ENCODE peak calls at places on chromosomes 7 and 10, in four cellular contexts. G, V, N and B are unnamed samples. For H3K4me1, the result is how much of the 10 kb centered on the place peaks cover.

GRCh38 chr10:46296629-46297275 is 10.0 kb downstream of the ANTXRL start:
- DNase-seq in G (no peak), V (no peak), N (no peak), B (no peak)

GRCh38 chr7:155995183-155995612 is 182.9 kb upstream of the SHH start:
- DNase-seq in N (no peak), G (no peak), V (no peak), B (no peak)

GRCh38 chr7:146960747-146961416 is 844.3 kb downstream of the CNTNAP2 start:
- DNase-seq in N (no peak), G (no peak), V (no peak), B (no peak)

GRCh38 chr10:128178319-128178937 is 52.2 kb upstream of the MKI67 start:
- DNase-seq in G (peak), N (peak), V (no peak), B (peak)

GRCh38 chr7:128444242-128444641 is 11.4 kb upstream of the HILPDA start:
- DNase-seq in V (no peak), N (peak), G (no peak), B (no peak)

GRCh38 chr7:157397036-157397720 is 60.4 kb downstream of the DNAJB6 start:
- DNase-seq in V (no peak), G (no peak), N (no peak), B (no peak)

GRCh38 chr10:110642980-110643655 is 1.0 kb upstream of the RBM20 start:
- DNase-seq in V (no peak), G (no peak), N (no peak), B (no peak)

GRCh38 chr10:91690412-91690811 is 57.5 kb upstream of the PPP1R3C start:
- DNase-seq in N (no peak), G (no peak), V (no peak), B (no peak)

GRCh38 chr7:28107960-28108359 is 72.6 kb downstream of the JAZF1 start:
- DNase-seq in N (no peak), V (no peak), G (no peak), B (peak)

GRCh38 chr7:98168181-98168903 is 42.9 kb upstream of the BHLHA15 start:
- DNase-seq in V (no peak), N (peak), G (peak), B (peak)

GRCh38 chr7:28755255-28755654 is 202.9 kb downstream of the TRIL start:
- DNase-seq in V (no peak), G (no peak), N (no peak), B (no peak)

GRCh38 chr7:112069879-112070321 is 136.3 kb downstream of the DOCK4 start:
- DNase-seq in V (no peak), N (no peak), G (no peak), B (no peak)

GRCh38 chr7:5591547-5591899 is 167.9 kb upstream of the TNRC18 start:
- DNase-seq in G (no peak), N (no peak), V (no peak), B (peak)

GRCh38 chr10:92081641-92082040 is 158.1 kb downstream of the BTAF1 start:
- DNase-seq in V (no peak), G (no peak), N (no peak), B (no peak)

GRCh38 chr7:73701357-73701995 is 18.0 kb downstream of the STX1A start:
- DNase-seq in G (peak), V (no peak), N (no peak), B (peak)

GRCh38 chr7:143462045-143462444 is 15.6 kb upstream of the TAS2R41 start:
- DNase-seq in N (no peak), G (no peak), V (no peak), B (no peak)

GRCh38 chr7:131653418-131654248 is 97.2 kb upstream of the PODXL start:
- DNase-seq in N (no peak), G (no peak), V (no peak), B (no peak)

GRCh38 chr10:95445223-95445836 is 115.8 kb downstream of the SORBS1 start:
- DNase-seq in N (no peak), G (no peak), V (peak), B (no peak)

GRCh38 chr7:45400680-45401079 is 173.5 kb upstream of the ADCY1 start:
- DNase-seq in V (no peak), G (no peak), N (peak), B (no peak)

GRCh38 chr7:21767300-21767900 is 178.3 kb downstream of the CDCA7L start:
- DNase-seq in V (no peak), N (peak), G (peak), B (peak)

GRCh38 chr10:70651661-70652060 is 20.6 kb upstream of the ADAMTS14 start:
- DNase-seq in N (no peak), V (no peak), G (no peak), B (no peak)

GRCh38 chr7:132739271-132739955 is 163.1 kb upstream of the PLXNA4 start:
- DNase-seq in V (peak), N (no peak), G (no peak), B (no peak)

GRCh38 chr7:108282427-108282996 is 152.4 kb upstream of the LAMB4 start:
- DNase-seq in V (no peak), N (no peak), G (no peak), B (no peak)

GRCh38 chr7:151448261-151449252 is 8.6 kb upstream of the CRYGN start:
- DNase-seq in N (peak), G (peak), V (peak), B (peak)

GRCh38 chr7:94933256-94933990 is 26.0 kb downstream of the PPP1R9A start:
- DNase-seq in V (no peak), G (no peak), N (no peak), B (peak)

GRCh38 chr10:111756541-111757061 is 427.0 kb downstream of the GPAM start:
- DNase-seq in V (peak), G (no peak), N (peak), B (peak)

GRCh38 chr10:73096041-73096451 is 620 bp downstream of the P4HA1 start:
- DNase-seq in N (peak), G (peak), V (peak), B (peak)

GRCh38 chr7:107025449-107026103 is 18.9 kb upstream of the PRKAR2B start:
- DNase-seq in N (no peak), V (no peak), G (peak), B (no peak)

GRCh38 chr10:119602241-119603095 is 5.7 kb upstream of the TIAL1 start:
- DNase-seq in G (peak), V (no peak), N (peak), B (peak)

GRCh38 chr7:64849924-64850499 is 53.1 kb upstream of the ZNF273 start:
- DNase-seq in G (no peak), V (no peak), N (no peak), B (no peak)

GRCh38 chr10:47421057-47421952 is 37.2 kb upstream of the ZNF488 start:
- DNase-seq in N (no peak), V (no peak), G (no peak), B (no peak)

GRCh38 chr10:132551093-132551807 is 13.7 kb downstream of the INPP5A start:
- DNase-seq in G (no peak), N (no peak), V (no peak), B (no peak)

GRCh38 chr10:119796039-119796438 is 70.2 kb downstream of the INPP5F start:
- DNase-seq in G (no peak), V (no peak), N (no peak), B (no peak)

GRCh38 chr10:69618746-69619145 is 11.3 kb upstream of the FAM241B start:
- DNase-seq in V (no peak), G (no peak), N (no peak), B (no peak)

GRCh38 chr10:103514244-103514643 is 20.7 kb downstream of the NEURL1 start:
- DNase-seq in G (no peak), N (no peak), V (no peak), B (no peak)
- H3K4me1 ChIP-seq in G (under half), N (under half), V (under half), B (under half)

DNA sequence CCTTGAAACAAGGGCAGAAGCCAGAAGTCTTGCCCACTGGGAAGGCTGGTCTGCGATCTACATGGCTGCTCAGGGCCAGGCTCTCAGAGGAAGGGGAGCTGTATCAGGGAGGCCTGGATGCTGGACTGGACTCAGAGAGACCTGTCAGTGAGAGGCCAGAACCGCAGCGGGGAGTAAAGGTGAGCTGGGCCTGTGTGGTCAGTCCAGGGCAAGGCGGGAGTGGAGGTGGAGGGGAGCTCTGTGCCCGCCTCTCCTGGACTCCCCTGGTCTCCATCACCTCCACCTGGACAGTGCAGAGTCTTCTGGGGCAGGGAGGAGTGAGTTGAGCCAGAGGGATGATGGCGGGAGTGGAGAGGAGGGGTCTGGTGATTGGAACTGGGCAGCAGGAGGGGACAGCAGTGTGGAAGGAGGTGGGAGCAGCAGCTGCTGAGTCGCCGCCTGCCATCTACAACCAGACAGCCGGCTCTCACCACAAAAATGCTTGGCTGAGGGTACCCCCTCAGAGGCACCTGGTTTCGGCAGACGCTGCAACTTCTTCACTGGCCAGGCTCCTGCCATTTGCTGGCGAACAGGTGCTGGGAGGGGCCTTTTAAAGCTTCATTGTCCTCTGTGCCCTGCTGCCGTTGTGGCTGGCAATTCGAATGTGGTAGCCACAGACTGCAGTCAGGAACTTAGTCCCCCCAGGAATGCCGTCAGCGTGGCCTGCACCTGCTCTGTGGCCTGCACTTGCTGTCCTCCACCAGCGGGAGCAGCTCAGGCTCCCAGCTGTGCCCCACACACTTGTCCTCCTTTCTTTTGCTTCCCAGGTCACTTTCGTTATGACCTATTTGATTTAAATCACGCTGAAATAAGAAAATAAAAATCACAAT is 3.5 kb downstream of the RASSF4 start:
- DNase-seq in G (no peak), V (peak), N (peak), B (no peak)
- TF ChIP-seq CTCF in G (peak), V (peak), N (peak), B (peak)

GRCh38 chr10:103651783-103652476 is 158.4 kb downstream of the NEURL1 start:
- DNase-seq in N (no peak), V (no peak), G (no peak), B (no peak)

GRCh38 chr10:103657061-103657591 is 163.6 kb downstream of the NEURL1 start:
- DNase-seq in V (no peak), G (no peak), N (no peak), B (no peak)

GRCh38 chr10:103652599-103653281 is 159.2 kb downstream of the NEURL1 start:
- DNase-seq in V (peak), G (no peak), N (no peak), B (no peak)

GRCh38 chr10:103654925-103655324 is 161.4 kb downstream of the NEURL1 start:
- DNase-seq in V (no peak), G (no peak), N (no peak), B (no peak)

GRCh38 chr10:103653581-103654020 is 160.1 kb downstream of the NEURL1 start:
- DNase-seq in V (no peak), G (no peak), N (no peak), B (no peak)
- H3K4me1 ChIP-seq in V (half or more), G (under half), N (under half), B (under half)

DNA sequence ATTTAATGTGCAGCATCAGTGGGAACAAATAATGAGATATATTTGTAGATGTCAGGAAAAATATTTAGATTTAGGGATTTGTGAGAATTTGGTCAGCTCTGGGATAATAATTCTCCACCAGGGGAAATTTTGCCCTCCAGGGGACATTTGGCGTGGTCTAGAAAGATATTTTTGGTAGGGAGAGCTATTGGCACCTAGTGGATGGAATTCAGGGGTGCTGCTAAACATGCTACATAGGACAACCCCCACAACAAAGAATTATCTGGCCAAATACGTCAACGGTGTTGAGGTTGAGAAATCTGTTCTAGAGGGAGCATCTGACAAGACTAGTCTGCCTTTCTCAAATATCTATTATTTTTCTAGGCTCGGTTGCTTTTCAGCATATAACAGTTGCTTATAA is 2.1 kb downstream of the ADK start:
- DNase-seq in V (no peak), G (peak), N (no peak), B (peak)
- TF ChIP-seq CTCF in V (peak), G (peak), N (peak), B (peak)

DNA sequence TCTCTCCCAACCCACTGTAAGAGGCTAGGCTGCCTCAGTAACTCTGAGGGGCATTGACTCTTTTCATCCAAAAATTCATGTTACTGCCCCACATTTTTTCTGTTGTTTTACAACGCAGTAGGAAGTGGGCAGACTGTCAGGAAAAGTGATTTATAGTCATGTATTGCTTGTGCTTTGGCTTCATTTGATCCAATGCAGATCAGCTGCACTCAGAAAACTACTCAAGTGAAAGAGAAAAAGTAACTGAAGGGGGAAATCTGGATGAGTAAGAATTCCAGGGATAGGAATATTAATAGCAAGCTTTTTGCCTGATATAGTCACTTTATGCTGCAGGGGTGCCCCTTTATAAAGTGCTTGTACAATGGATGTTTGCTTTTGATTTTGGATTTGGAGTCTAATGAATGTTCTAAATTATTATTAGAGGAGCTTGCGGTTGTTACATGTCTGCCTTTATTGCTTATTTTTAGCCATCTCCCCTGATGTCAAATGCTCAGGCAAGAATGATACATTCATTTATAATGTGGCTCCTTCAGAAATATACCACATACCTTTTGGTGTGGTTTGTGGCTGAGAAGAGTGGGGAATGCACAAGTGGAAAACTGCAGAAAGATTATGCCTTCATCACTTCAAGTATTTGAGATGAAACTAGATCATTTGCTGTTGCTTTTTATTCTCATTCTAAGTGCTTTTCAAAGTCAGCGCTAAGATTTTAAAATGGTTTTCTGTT is 86.1 kb downstream of the EGFR start:
- DNase-seq in N (no peak), V (no peak), G (no peak), B (no peak)
- H3K4me1 ChIP-seq in N (under half), V (half or more), G (under half), B (under half)